ENCODE peak calls at places on chromosomes 16 and 17, in eight cellular contexts. Z is neural crest cell; F is EL; W is memory B cell; E is thoracic aorta; R is NCI-H460; S is activated naive CD4-positive, alpha-beta T cell treated with anti-CD3 and anti-CD28 coated beads, Interleukin-2, amount 50 U/mL, for 16 hours; V is AG08396. O is an unnamed sample.

GRCh38 chr16:9139965-9140364 is 48.5 kb downstream of the HAPSTR1 start:
- DNase-seq in Z (no peak), F (peak), W (no peak), E (no peak), R (peak), S (no peak), V (no peak), O (no peak)

GRCh38 chr17:21213491-21214014 is 408 bp downstream of the TMEM11 start:
- DNase-seq in Z (no peak), F (no peak), W (no peak), E (no peak), R (no peak), S (no peak), V (peak), O (no peak)

GRCh38 chr17:61338000-61338864 is 61.4 kb upstream of the TBX2 start:
- DNase-seq in Z (no peak), F (peak), W (no peak), E (no peak), R (no peak), S (no peak), V (peak), O (no peak)

GRCh38 chr17:21677911-21678310 is 14.4 kb upstream of the KCNJ18 start:
- DNase-seq in Z (no peak), F (no peak), W (no peak), E (no peak), R (no peak), S (no peak), V (no peak), O (no peak)

GRCh38 chr16:48590476-48590875 is 19.5 kb downstream of the N4BP1 start:
- DNase-seq in Z (no peak), F (no peak), W (no peak), E (no peak), R (no peak), S (no peak), V (no peak), O (no peak)

GRCh38 chr17:70499067-70499786 is 329.9 kb downstream of the KCNJ2 start:
- DNase-seq in Z (no peak), F (no peak), W (no peak), E (no peak), R (no peak), S (no peak), V (no peak), O (no peak)

GRCh38 chr17:21289902-21290571 is 5.5 kb downstream of the MAP2K3 start:
- DNase-seq in Z (no peak), F (no peak), W (no peak), E (no peak), R (no peak), S (no peak), V (no peak), O (no peak)

GRCh38 chr16:80996688-80997138 is 10.0 kb downstream of the CMC2 start:
- DNase-seq in Z (no peak), F (no peak), W (no peak), E (no peak), R (no peak), S (no peak), V (no peak), O (no peak)

GRCh38 chr16:30025574-30025973 is 2.6 kb downstream of the C16orf92 start:
- DNase-seq in Z (no peak), F (no peak), W (no peak), E (no peak), R (no peak), S (no peak), V (no peak), O (no peak)

GRCh38 chr17:50276588-50277356 is 2.5 kb downstream of the TMEM92 start:
- DNase-seq in Z (no peak), F (no peak), W (no peak), E (no peak), R (no peak), S (no peak), V (peak), O (no peak)

GRCh38 chr17:29032798-29033197 is 10.1 kb upstream of the PIPOX start:
- DNase-seq in Z (no peak), F (no peak), W (no peak), E (no peak), R (no peak), S (no peak), V (no peak), O (no peak)

GRCh38 chr16:50267651-50268050 is 1.3 kb downstream of the ADCY7 start:
- DNase-seq in Z (no peak), F (no peak), W (no peak), E (no peak), R (no peak), S (no peak), V (no peak), O (no peak)

O was measured in naive B cell.